ENCODE peak calls at places on chromosomes 5 and 9, in five cellular contexts. J is uterus, S is Panc1, R is PC-9, X is psoas muscle. I is an unnamed sample. For H3K4me1, the result is how much of the 10 kb centered on the place peaks cover.

GRCh38 chr9:131951905-131952304 is 127.8 kb downstream of the MED27 start:
- DNase-seq in J (no peak), S (no peak), R (no peak), X (peak), I (no peak)

GRCh38 chr5:24598926-24599325 is 45.9 kb downstream of the CDH10 start:
- DNase-seq in J (no peak), S (no peak), R (no peak), X (no peak), I (no peak)

GRCh38 chr9:135358161-135358940 is 121.2 kb upstream of the PPP1R26 start:
- DNase-seq in J (no peak), S (no peak), R (no peak), X (no peak), I (no peak)

GRCh38 chr5:67985686-67986387 is 229.7 kb upstream of the PIK3R1 start:
- DNase-seq in J (no peak), S (no peak), R (no peak), X (no peak), I (no peak)

GRCh38 chr5:91443028-91443427 is 59.9 kb upstream of the ARRDC3 start:
- DNase-seq in J (no peak), S (no peak), R (no peak), X (no peak), I (no peak)

GRCh38 chr5:105817416-105817815 is 1853.3 kb downstream of the EFNA5 start:
- DNase-seq in J (no peak), S (no peak), R (no peak), X (no peak), I (no peak)

GRCh38 chr9:79452265-79452664 is 119.5 kb upstream of the TLE4 start:
- DNase-seq in J (no peak), S (no peak), R (no peak), X (no peak), I (no peak)

GRCh38 chr5:15474143-15474719 is 25.7 kb upstream of the FBXL7 start:
- DNase-seq in J (no peak), S (no peak), R (no peak), X (no peak), I (no peak)

GRCh38 chr5:31944683-31945445 is 229.3 kb downstream of the GOLPH3 start:
- DNase-seq in J (no peak), S (no peak), R (no peak), X (no peak), I (no peak)

GRCh38 chr5:174720612-174721521 is 3.5 kb upstream of the MSX2 start:
- DNase-seq in J (no peak), S (no peak), R (no peak), X (no peak), I (peak)

GRCh38 chr5:104540448-104540847 is 977.9 kb upstream of the NUDT12 start:
- DNase-seq in J (no peak), S (no peak), R (no peak), X (no peak), I (no peak)

GRCh38 chr9:86754581-86754980 is 192.7 kb downstream of the GAS1 start:
- DNase-seq in J (no peak), S (no peak), R (no peak), X (no peak), I (no peak)

GRCh38 chr5:103745353-103746065 is 182.9 kb upstream of the NUDT12 start:
- DNase-seq in J (no peak), S (no peak), R (no peak), X (no peak), I (no peak)

GRCh38 chr9:95585824-95586223 is 69.1 kb upstream of the PTCH1 start:
- DNase-seq in J (no peak), S (no peak), R (no peak), X (no peak), I (no peak)

GRCh38 chr5:107504424-107504823 is 166.3 kb downstream of the EFNA5 start:
- DNase-seq in J (no peak), S (no peak), R (no peak), X (no peak), I (no peak)

GRCh38 chr9:117464941-117465616 is 50.2 kb upstream of the ASTN2 start:
- DNase-seq in J (no peak), S (no peak), R (no peak), X (peak), I (no peak)

GRCh38 chr9:942805-943580 is 33.5 kb upstream of the DMRT3 start:
- DNase-seq in J (no peak), S (no peak), R (no peak), X (no peak), I (no peak)

GRCh38 chr9:130039504-130040147 is 3.4 kb downstream of the FNBP1 start:
- DNase-seq in J (no peak), S (no peak), R (no peak), X (no peak), I (peak)

GRCh38 chr9:121233906-121234901 is 32.5 kb upstream of the RAB14 start:
- DNase-seq in J (no peak), S (no peak), R (peak), X (no peak), I (no peak)

DNA sequence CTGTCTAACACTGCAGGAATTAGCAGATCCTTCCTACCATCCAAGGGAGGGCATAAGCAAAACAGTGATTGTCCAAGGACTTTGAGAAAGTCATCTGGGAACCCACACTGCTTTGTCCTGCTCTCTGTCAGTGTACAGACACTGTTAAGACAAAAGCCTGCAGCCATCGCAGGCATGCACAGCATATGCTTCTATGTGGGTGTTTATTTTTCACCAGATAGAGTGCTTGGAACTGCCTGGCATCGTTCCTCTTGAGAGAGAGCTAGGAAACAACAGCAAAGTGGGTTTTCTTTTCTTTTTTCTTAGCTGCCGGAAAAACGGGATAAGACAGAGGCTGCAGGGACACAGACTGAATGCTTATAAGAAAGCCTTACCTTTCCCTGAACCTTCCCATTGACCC is 212.3 kb downstream of the ICE1 start:
- DNase-seq in J (no peak), S (no peak), R (no peak), X (no peak), I (no peak)
- H3K4me1 ChIP-seq in J (under half), S (under half), R (under half), X (under half), I (under half)

DNA sequence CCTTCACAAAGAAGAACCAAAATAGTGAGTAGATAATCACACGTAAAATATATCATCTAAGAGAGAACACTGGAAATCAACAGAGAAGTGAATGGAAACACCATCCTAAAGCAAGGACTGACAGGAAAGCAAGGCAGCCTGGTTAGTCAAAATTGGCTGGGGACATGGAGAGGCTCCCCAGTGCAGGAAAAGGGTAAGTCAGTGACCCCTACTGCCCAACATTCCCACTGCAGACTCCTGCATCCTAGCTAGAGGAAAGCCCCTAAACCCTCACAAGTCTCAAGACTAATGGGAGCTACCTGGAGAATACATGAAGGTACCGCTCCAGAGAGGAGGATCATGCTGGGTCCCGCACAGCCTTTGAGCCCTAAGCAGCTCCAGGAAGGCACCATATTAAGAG is 60.1 kb downstream of the ZDHHC21 start:
- DNase-seq in J (no peak), S (no peak), R (no peak), X (no peak), I (no peak)
- H3K4me3 ChIP-seq in J (no peak), S (no peak), R (no peak), X (no peak), I (no peak)

DNA sequence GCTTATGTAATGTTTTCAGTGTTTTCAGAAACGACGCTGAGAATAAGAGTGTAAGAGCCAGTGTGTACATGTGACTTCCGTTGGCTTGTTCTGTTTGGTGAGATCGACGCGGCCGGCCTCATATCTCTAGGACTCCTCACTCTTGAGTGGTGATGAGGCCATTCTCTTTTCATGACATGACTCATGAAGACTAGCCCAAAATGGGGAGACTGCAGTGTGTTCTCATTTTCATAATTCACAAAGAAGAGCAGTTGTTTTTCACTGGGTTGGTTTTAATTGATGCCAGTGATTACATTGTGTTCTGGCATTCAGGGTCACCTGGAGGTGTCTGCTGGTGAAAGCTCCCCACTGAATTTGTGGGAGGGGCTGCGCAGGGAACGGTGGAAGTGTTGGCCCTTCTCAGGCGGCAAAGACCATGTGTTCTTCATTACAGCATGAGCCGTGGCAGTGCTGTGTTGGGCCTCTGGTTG is 131.5 kb upstream of the OTULINL start:
- DNase-seq in J (peak), S (no peak), R (no peak), X (peak), I (no peak)
- H3K4me1 ChIP-seq in J (under half), S (under half), R (under half), X (under half), I (under half)

GRCh38 chr9:8857330-8858249 is 1058.0 kb upstream of the DMAC1 start:
- DNase-seq in J (peak), S (no peak), R (no peak), X (peak), I (peak)

GRCh38 chr9:8856686-8857329 is 1057.2 kb upstream of the DMAC1 start:
- DNase-seq in J (no peak), S (no peak), R (no peak), X (no peak), I (peak)

GRCh38 chr9:8860925-8861324 is 1061.3 kb upstream of the DMAC1 start:
- DNase-seq in J (no peak), S (no peak), R (no peak), X (no peak), I (no peak)

GRCh38 chr9:8859416-8859815 is 1059.8 kb upstream of the DMAC1 start:
- DNase-seq in J (no peak), S (no peak), R (no peak), X (no peak), I (no peak)

GRCh38 chr9:8858250-8859161 is 1058.9 kb upstream of the DMAC1 start:
- DNase-seq in J (peak), S (no peak), R (no peak), X (no peak), I (peak)
- H3K4me3 ChIP-seq in J (peak), S (no peak), R (no peak), X (peak), I (peak)

GRCh38 chr5:79963261-79963977 is 27.6 kb downstream of the MTX3 start:
- DNase-seq in J (no peak), S (no peak), R (no peak), X (no peak), I (no peak)
- H3K4me1 ChIP-seq in J (under half), S (under half), R (under half), X (under half), I (under half)

DNA sequence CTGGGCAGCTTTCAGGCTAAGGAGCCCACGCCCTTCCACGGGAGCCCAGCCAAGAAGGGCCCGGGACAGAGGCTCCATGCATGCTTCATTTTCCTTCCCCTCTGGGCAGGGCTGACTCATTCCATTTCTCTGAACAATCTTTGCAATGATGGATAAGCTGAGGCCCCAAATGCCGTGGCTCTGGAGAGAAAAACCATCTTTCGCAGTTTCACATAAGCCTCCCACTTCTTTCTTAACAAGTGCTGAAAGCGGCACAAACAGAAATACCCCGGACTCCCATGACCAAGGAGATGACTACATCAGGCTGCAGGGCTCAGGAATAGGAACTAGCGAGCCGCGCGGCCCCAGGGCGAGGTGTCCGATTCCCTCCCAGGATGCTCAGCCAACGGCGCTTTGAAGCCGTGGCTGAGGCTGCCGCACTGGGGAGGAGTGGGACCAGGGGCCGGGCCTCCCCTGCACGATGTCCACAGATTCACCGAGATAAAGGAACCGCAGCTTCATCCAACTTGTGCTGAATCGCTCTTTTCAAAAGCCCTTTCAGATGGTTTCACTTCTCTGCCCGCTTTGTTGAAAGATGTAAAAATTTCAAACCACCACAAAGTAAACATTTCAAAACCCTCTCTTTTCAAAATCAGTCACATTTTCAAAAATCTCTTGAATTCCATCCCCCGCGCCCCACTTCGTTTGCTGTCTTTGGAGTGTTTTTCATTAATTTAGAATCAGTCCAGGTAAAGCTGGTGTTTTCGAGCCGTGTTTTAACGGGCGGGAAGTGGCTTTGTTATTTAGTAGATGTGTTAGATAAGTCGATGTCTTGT is 96.6 kb upstream of the LMX1B start:
- DNase-seq in J (peak), S (no peak), R (peak), X (peak), I (peak)
- H3K4me3 ChIP-seq in J (no peak), S (peak), R (peak), X (peak), I (no peak)

GRCh38 chr5:142319560-142320426 is 5.0 kb downstream of the SPRY4 start:
- DNase-seq in J (no peak), S (no peak), R (no peak), X (no peak), I (no peak)
- H3K4me1 ChIP-seq in J (under half), S (half or more), R (half or more), X (under half), I (under half)

GRCh38 chr5:69293882-69294281 is 38.7 kb downstream of the CCDC125 start:
- DNase-seq in J (no peak), S (no peak), R (no peak), X (no peak), I (peak)

GRCh38 chr5:69292349-69292748 is 40.3 kb downstream of the CCDC125 start:
- DNase-seq in J (no peak), S (no peak), R (no peak), X (no peak), I (no peak)

GRCh38 chr5:69299625-69300024 is 33.0 kb downstream of the CCDC125 start:
- DNase-seq in J (no peak), S (no peak), R (no peak), X (no peak), I (no peak)

GRCh38 chr5:69300537-69301203 is 31.9 kb downstream of the CCDC125 start:
- DNase-seq in J (no peak), S (no peak), R (no peak), X (no peak), I (peak)

DNA sequence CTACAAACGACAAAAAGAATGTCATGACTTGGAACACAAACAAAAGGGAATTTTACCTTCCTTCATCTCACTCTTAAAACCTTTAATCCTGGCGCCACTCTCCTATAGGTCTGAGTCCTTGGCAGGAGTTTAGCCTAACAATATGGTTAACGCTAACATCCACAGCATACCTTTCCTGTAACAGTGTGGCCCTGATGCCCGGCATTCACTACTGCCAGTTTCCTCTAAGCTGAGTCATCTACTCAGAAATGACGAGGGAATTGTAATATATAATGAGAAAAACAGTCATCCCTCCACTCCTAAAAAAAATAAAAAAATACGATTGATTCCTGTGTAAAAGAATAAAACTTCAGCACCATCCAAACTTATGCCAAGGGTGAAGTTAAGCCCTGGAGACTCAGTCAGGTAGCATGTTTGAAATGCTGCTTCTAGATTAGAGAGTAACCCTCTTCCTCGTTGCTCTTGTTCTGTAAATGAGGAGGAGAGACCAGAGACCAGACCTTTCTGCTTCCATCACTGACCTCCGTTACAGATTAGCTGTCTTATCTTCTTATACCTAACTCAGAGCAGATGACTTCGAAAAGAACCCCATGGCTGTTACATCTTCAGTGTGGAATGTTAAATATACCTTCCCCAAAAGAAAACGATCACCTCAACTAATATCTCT is 37.4 kb downstream of the CCDC125 start:
- DNase-seq in J (no peak), S (no peak), R (no peak), X (no peak), I (no peak)
- H3K4me3 ChIP-seq in J (no peak), S (no peak), R (no peak), X (no peak), I (no peak)